ENCODE peak calls at places on chromosomes 5 and 9, in six cellular contexts. H is SJCRH30; W is lung; S is aorta; Y is CD4-positive, alpha-beta memory T cell; F is GM23338. Q is an unnamed sample. For H3K4me1, the result is how much of the 10 kb centered on the place peaks cover.

GRCh38 chr5:14884062-14884612 is 12.6 kb upstream of the ANKH start:
- DNase-seq in F (no peak), Y (no peak), W (no peak), S (no peak), H (no peak), Q (no peak)

GRCh38 chr5:93717162-93717561 is 24.2 kb downstream of the POU5F2 start:
- DNase-seq in Y (no peak), W (no peak), F (no peak), H (peak), S (peak), Q (peak)

GRCh38 chr9:97419315-97419867 is 7.5 kb downstream of the TDRD7 start:
- DNase-seq in H (no peak), S (no peak), Y (no peak), W (no peak), F (no peak), Q (no peak)

GRCh38 chr5:134140530-134141201 is 26.2 kb downstream of the TCF7 start:
- DNase-seq in S (peak), H (peak), F (peak), W (peak), Y (peak), Q (peak)

GRCh38 chr9:97925497-97926334 is 3.4 kb upstream of the TRMO start:
- DNase-seq in H (no peak), S (no peak), W (no peak), F (no peak), Y (no peak), Q (no peak)

GRCh38 chr9:114382951-114383865 is 4.6 kb downstream of the AKNA start:
- DNase-seq in W (no peak), F (peak), S (no peak), Y (peak), H (peak), Q (peak)

GRCh38 chr5:135343417-135343816 is 55.6 kb downstream of the MACROH2A1 start:
- DNase-seq in S (no peak), F (no peak), W (no peak), H (no peak), Y (no peak), Q (no peak)

GRCh38 chr9:125460883-125461475 is 199.4 kb downstream of the GAPVD1 start:
- DNase-seq in Y (no peak), F (no peak), W (no peak), S (no peak), H (no peak), Q (peak)

GRCh38 chr9:86801246-86801645 is 146.1 kb downstream of the GAS1 start:
- DNase-seq in F (peak), S (no peak), W (no peak), H (peak), Y (no peak), Q (no peak)

GRCh38 chr5:149298163-149298562 is 26.5 kb downstream of the AFAP1L1 start:
- DNase-seq in Y (no peak), F (no peak), S (no peak), W (no peak), H (no peak), Q (no peak)

GRCh38 chr5:95963650-95964410 is 2.2 kb upstream of the ELL2 start:
- DNase-seq in Y (no peak), H (no peak), W (no peak), F (peak), S (no peak), Q (no peak)

GRCh38 chr5:65329266-65329665 is 152.5 kb downstream of the ADAMTS6 start:
- DNase-seq in S (no peak), H (no peak), W (no peak), F (peak), Y (no peak), Q (no peak)

GRCh38 chr9:96173640-96174039 is 128.3 kb downstream of the HSD17B3 start:
- DNase-seq in Y (no peak), F (no peak), H (no peak), W (no peak), S (no peak), Q (no peak)

GRCh38 chr5:94174748-94175411 is 433.5 kb upstream of the POU5F2 start:
- DNase-seq in Y (no peak), W (no peak), H (no peak), S (no peak), F (no peak), Q (no peak)

GRCh38 chr5:163963881-163964280 is 458.5 kb downstream of the MAT2B start:
- DNase-seq in F (no peak), S (no peak), Y (no peak), H (peak), W (no peak), Q (no peak)

GRCh38 chr9:131348631-131349521 is 45.0 kb upstream of the PRRC2B start:
- DNase-seq in H (no peak), Y (no peak), W (no peak), F (peak), S (peak), Q (no peak)

GRCh38 chr5:147547730-147548129 is 37.9 kb upstream of the DPYSL3 start:
- DNase-seq in Y (no peak), F (no peak), H (no peak), S (peak), W (no peak), Q (peak)

GRCh38 chr9:121861501-121862180 is 210.2 kb downstream of the DAB2IP start:
- DNase-seq in S (no peak), F (peak), H (no peak), W (no peak), Y (no peak), Q (peak)

GRCh38 chr9:85569988-85570387 is 171.8 kb downstream of the AGTPBP1 start:
- DNase-seq in F (no peak), S (no peak), Y (no peak), H (no peak), W (no peak), Q (no peak)

GRCh38 chr5:3116366-3116765 is 364.9 kb upstream of the IRX2 start:
- DNase-seq in S (no peak), H (no peak), Y (no peak), F (no peak), W (no peak), Q (no peak)

GRCh38 chr5:10987881-10988504 is 227.0 kb upstream of the DAP start:
- DNase-seq in F (peak), H (peak), S (peak), W (peak), Y (peak), Q (peak)

GRCh38 chr9:114674798-114675554 is 7.0 kb downstream of the TEX48 start:
- DNase-seq in S (no peak), H (no peak), Y (no peak), F (no peak), W (no peak), Q (no peak)

GRCh38 chr9:114272739-114273431 is 50.0 kb upstream of the ORM1 start:
- DNase-seq in Y (no peak), S (peak), W (no peak), F (no peak), H (no peak), Q (no peak)

GRCh38 chr5:42360641-42361320 is 62.5 kb upstream of the GHR start:
- DNase-seq in F (peak), S (no peak), H (no peak), Y (no peak), W (no peak), Q (no peak)

GRCh38 chr9:115575147-115575546 is 457.2 kb upstream of the TNC start:
- DNase-seq in H (no peak), Y (no peak), F (no peak), W (no peak), S (no peak), Q (no peak)

GRCh38 chr5:82259172-82259800 is 18.9 kb downstream of the RPS23 start:
- DNase-seq in F (peak), W (no peak), H (no peak), Y (no peak), S (no peak), Q (no peak)

GRCh38 chr9:137049544-137050449 is 3.8 kb upstream of the NPDC1 start:
- DNase-seq in W (no peak), F (peak), H (peak), Y (no peak), S (peak), Q (no peak)

GRCh38 chr9:3980771-3981170 is 319.1 kb downstream of the GLIS3 start:
- DNase-seq in Y (no peak), F (no peak), H (no peak), S (no peak), W (no peak), Q (no peak)

DNA sequence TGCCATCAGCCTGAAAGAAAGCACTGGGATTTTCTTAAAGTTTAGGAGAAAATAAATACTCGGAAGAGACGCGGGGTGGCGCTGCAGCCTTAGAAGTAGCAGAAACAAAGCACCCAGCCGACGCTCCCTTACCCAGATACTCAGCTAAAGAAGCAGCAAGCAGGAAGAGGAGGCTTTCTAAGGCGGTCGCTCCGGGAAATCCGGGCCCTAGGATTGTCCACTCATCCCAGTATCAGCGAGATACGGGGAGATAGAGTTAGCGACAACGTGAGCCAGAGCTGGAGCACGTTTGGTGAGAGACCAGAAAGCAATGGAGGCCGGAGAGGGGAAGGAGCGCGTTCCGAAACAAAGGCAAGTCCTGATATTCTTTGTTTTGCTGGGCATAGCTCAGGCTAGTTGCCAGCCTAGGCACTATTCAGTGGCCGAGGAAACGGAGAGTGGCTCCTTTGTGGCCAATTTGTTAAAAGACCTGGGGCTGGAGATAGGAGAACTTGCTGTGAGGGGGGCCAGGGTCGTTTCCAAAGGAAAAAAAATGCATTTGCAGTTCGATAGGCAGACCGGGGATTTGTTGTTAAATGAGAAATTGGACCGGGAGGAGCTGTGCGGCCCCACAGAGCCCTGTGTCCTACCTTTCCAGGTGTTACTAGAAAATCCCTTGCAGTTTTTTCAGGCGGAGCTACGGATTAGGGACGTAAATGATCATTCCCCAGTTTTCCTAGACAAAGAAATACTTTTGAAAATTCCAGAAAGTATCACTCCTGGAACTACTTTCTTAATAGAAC is at the start of gene PCDHB2:
- DNase-seq in S (no peak), F (peak), W (no peak), H (peak), Y (no peak), Q (peak)
- H3K4me3 ChIP-seq in S (peak), F (peak), W (peak), H (peak), Y (no peak), Q (peak)

DNA sequence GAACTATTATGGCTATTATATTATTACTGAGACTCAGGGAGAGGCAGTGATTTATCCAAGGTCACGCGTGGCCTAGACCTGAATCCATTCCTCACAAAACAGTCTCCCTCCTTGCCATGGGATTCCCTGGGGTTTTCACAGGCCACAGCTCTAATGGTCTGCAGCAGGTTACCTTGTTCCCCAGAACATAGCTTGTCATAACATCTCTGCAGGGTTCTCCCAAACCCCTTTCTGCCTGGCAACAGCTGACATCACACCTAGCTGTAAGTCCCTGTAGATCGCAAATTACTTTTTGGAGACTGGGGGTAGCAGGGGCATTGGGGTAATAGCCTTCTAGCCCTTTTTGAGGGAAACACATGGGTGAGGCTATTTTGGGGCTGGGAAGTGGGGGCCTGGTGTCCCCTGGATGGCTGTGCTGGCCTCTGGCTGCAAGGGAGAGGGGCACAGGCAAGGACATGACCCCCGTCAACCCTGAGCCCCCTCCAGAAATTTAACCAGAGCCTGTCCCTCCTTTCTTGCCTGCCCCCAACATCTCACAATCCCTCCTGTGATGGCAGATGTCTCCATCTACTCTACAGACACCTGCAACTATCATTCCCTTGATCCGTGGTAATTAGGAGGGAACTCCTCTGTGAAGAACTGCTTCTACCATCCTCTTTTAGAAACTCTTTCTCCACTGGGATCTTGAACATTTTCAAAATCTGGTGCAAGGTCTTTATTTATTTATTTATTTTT is 1.3 kb downstream of the CD74 start:
- DNase-seq in S (peak), W (peak), H (no peak), Y (peak), F (peak), Q (peak)
- H3K4me1 ChIP-seq in S (under half), W (under half), H (under half), Y (under half), F (under half), Q (under half)

DNA sequence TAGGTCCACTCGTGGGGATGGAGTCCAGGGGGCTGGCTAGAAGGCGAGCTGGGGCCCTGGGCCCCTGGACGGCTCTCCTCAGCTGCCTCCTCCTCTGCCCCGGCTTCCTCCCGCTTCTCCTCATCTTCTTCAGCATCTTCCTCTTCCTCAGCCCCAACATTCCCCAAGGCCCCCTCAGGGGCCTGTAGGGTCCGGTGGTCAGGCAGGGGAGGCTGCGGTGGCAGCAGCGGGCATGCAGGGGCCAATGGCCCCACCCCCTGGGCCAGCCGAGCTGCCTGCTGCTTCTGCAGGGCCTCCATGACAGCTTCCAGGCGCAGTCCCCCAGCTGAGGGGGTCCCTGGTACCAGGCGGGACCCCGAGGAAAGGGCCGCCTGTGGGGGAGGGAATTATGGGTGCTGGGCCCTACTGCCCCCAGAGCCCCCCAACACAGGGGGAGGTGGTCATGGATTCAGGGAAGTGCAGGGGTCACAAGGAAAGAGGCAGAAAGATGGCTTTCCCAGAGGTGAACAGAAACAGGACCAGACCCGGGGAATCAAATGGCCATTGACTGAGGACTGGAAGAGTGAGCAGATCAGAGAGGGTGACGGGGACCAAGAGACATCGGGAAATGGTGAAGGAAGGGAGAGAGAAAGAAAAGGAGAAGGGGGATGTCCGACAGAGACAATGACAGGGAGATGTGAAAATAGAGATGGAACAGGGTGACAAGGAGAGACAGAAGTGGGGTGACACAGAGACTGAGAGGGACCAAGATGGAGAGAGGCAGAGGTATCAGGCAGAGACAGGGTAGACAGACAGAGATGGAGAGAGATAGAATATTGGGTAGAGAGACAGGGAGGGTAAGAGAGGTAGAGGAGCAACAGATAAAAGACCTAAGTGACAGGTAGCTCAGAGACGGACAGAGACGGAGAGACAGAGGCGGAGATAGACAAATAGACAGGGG is 880 bp downstream of the ARID3C start:
- DNase-seq in W (no peak), F (no peak), Y (no peak), S (no peak), H (no peak), Q (no peak)
- H3K4me3 ChIP-seq in W (no peak), F (peak), Y (peak), S (no peak), H (peak), Q (peak)

GRCh38 chr9:21616082-21616778 is 134.1 kb upstream of the IFNE start:
- DNase-seq in S (no peak), Y (no peak), H (no peak), F (no peak), W (no peak), Q (no peak)
- H3K4me1 ChIP-seq in S (under half), Y (under half), H (under half), F (under half), W (under half), Q (under half)

DNA sequence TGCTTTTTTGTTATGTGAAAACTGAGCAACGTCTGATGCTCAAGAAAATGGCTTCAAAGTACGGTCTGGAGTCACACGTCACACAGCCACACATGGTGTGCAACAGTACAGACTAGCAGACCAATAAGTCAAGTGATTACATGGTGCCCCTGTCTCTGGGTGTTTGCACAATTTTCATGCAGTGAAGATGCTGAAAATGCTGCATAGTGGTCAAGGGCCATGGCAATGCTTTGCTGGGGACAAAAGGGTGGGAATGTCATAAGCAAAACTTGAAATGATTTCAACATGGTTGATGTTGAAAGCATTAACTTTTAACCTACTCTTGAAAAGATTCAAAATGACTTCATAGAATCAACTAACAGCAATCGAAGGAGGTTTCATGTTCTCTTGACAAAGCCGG is 231.1 kb downstream of the EBF1 start:
- DNase-seq in H (no peak), W (no peak), Y (no peak), S (no peak), F (no peak), Q (no peak)
- H3K4me3 ChIP-seq in H (no peak), W (no peak), Y (no peak), S (no peak), F (no peak), Q (no peak)

DNA sequence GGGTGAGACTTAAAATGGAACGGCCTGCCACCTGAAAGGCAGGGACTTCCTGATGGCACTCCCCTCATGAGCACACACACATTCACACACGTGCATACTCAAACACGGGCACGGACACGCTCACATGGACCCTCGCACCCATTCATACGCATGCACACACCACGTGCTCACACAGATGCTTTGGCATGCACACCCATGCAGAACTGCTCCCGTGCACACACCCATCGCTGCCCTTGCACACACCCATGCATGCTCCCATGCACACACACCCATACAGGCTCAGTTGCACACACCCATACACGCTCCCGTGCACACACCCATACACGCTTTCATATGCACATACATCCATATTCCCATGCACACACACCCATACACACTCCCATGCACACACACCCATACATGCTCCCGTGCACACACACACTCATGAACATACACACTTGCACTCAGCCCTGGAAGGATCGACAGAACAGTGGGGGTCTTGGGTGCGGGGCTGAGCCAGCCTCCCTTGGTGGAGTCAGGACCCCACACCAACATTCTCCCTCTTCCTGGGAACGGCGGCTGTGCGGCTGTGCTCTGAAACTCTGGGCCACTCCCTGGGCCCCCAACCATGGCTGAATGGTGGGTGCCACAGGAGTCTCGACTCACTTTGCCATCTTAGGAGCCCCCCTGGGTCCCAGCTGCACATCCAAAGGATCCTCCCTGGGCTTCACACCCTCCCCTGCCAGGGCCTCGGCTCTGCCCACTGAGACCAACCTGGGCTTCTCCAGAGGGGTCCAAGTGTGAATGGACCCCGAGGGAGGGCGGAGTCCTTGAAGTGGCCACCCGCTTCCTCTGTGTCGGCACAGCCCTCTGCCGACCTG is 115.2 kb downstream of the RXRA start:
- DNase-seq in Y (no peak), W (no peak), H (no peak), F (no peak), S (no peak), Q (peak)
- H3K4me1 ChIP-seq in Y (under half), W (under half), H (under half), F (under half), S (under half), Q (under half)

DNA sequence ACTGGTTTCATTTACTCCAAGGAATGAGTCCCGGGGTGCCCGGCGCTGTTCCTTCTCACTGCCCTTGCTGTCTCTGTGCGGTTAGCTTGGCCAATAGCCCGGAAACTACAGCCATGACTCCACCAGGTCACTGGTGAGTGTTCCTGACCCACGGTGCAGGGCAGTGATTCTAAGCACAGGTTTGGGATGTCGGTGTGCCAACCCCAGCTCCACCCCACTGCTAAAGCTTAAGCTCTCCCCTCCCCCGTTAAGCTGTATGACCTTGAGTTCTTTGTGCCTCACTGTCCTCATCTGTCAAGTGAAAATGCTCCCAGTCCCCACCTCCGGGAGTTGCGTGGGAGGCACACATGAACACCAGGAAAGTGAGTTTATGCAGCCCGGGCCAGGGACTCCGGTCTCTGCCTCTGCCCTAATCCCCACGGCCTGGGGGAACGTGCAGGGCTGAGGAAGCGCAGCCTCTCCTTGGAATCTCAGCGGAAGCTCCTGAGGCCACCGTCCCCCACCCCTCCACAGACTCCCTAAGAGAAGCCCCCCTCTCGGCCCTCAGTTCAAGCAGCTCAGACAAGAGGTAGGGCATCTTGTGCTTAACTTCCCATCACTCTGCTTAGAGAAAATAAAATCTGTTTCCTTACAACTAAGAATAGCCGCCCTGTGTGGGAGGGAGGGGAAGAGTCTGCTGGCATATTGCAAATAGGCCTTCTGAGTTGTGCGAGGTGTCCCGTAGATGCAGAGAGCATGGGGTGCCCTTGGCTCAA is 92.0 kb upstream of the RAI14 start:
- DNase-seq in W (no peak), F (no peak), H (no peak), S (peak), Y (no peak), Q (peak)
- H3K4me3 ChIP-seq in W (no peak), F (no peak), H (no peak), S (no peak), Y (no peak), Q (no peak)